ENCODE peak calls at places on chromosomes 3 and 15, in four cellular contexts. Y is K562, G is HepG2, A is GM12878. X is an unnamed sample. For H3K9me3, the result is how much of the 10 kb centered on the place peaks cover.

GRCh38 chr15:69613182-69613581 is 160.6 kb downstream of the RPLP1 start:
- DNase-seq in Y (no peak), G (no peak), A (no peak), X (no peak)

GRCh38 chr3:147462856-147463255 is 53.7 kb downstream of the ZIC1 start:
- DNase-seq in A (no peak), Y (no peak), G (no peak), X (no peak)

GRCh38 chr3:13556214-13556613 is 7.3 kb downstream of the FBLN2 start:
- DNase-seq in A (no peak), G (no peak), Y (no peak), X (no peak)

GRCh38 chr3:140953028-140953960 is 11.7 kb downstream of the SLC25A36 start:
- DNase-seq in G (no peak), Y (peak), A (no peak), X (no peak)

GRCh38 chr3:45154641-45155147 is 8.5 kb upstream of the CDCP1 start:
- DNase-seq in A (no peak), Y (no peak), G (no peak), X (no peak)

GRCh38 chr3:173396191-173397041 is 1.1 kb upstream of the NLGN1 start:
- DNase-seq in Y (no peak), A (no peak), G (no peak), X (no peak)

GRCh38 chr3:108524547-108524946 is 14.2 kb upstream of the MYH15 start:
- DNase-seq in A (no peak), Y (no peak), G (no peak), X (no peak)

GRCh38 chr3:40191850-40192448 is 117.6 kb upstream of the EIF1B start:
- DNase-seq in G (peak), A (no peak), Y (peak), X (peak)

GRCh38 chr3:187746479-187747335 is 1.4 kb upstream of the BCL6 start:
- DNase-seq in G (no peak), A (no peak), Y (peak), X (no peak)

GRCh38 chr3:16364323-16364722 is 99.3 kb downstream of the OXNAD1 start:
- DNase-seq in A (no peak), Y (no peak), G (no peak), X (no peak)

GRCh38 chr3:13717222-13717573 is 162.7 kb downstream of the WNT7A start:
- DNase-seq in A (no peak), Y (no peak), G (no peak), X (no peak)

GRCh38 chr3:119582178-119582577 is 2.9 kb downstream of the ADPRH start:
- DNase-seq in Y (no peak), A (no peak), G (no peak), X (no peak)

GRCh38 chr3:190739726-190740230 is 122.7 kb downstream of the GMNC start:
- DNase-seq in Y (no peak), A (no peak), G (no peak), X (no peak)

GRCh38 chr3:185959609-185960517 is 22.0 kb upstream of the TRA2B start:
- DNase-seq in A (no peak), Y (peak), G (peak), X (no peak)

GRCh38 chr3:45412731-45413130 is 24.4 kb downstream of the LARS2 start:
- DNase-seq in A (no peak), G (no peak), Y (no peak), X (no peak)

GRCh38 chr3:45538641-45538986 is 55.9 kb upstream of the LIMD1 start:
- DNase-seq in Y (no peak), A (no peak), G (no peak), X (no peak)

GRCh38 chr3:193809106-193809505 is 216.1 kb downstream of the OPA1 start:
- DNase-seq in Y (no peak), A (no peak), G (no peak), X (no peak)

GRCh38 chr3:133812872-133813271 is 7.3 kb downstream of the SRPRB start:
- DNase-seq in A (no peak), Y (no peak), G (no peak), X (no peak)

GRCh38 chr15:31280831-31281216 is 45.8 kb upstream of the KLF13 start:
- DNase-seq in Y (no peak), G (no peak), A (no peak), X (no peak)

GRCh38 chr15:62606376-62607164 is 436.0 kb upstream of the TPM1 start:
- DNase-seq in Y (no peak), G (no peak), A (no peak), X (peak)

GRCh38 chr3:39269528-39269927 is 10.3 kb downstream of the CX3CR1 start:
- DNase-seq in Y (no peak), G (no peak), A (no peak), X (no peak)

GRCh38 chr3:124834723-124835718 is 52.1 kb downstream of the ITGB5 start:
- DNase-seq in A (peak), Y (peak), G (peak), X (peak)

GRCh38 chr3:166608132-166608531 is 770.9 kb upstream of the BCHE start:
- DNase-seq in A (no peak), G (no peak), Y (no peak), X (no peak)

GRCh38 chr3:69250014-69250413 is 127.6 kb upstream of the LMOD3 start:
- DNase-seq in G (no peak), A (no peak), Y (peak), X (no peak)

GRCh38 chr15:85562824-85563223 is 182.4 kb downstream of the AKAP13 start:
- DNase-seq in G (no peak), Y (no peak), A (no peak), X (no peak)

GRCh38 chr3:11950576-11950975 is 53.6 kb upstream of the SYN2 start:
- DNase-seq in Y (no peak), G (no peak), A (no peak), X (no peak)

GRCh38 chr3:102053375-102053989 is 204.2 kb downstream of the NFKBIZ start:
- DNase-seq in Y (no peak), G (no peak), A (no peak), X (no peak)

GRCh38 chr3:163878396-163878795 is 1199.9 kb downstream of the SI start:
- DNase-seq in Y (no peak), A (no peak), G (no peak), X (no peak)

GRCh38 chr3:114155370-114155821 is 23.5 kb downstream of the DRD3 start:
- DNase-seq in Y (peak), G (peak), A (no peak), X (peak)

GRCh38 chr3:123295171-123295900 is 93.6 kb downstream of the SEC22A start:
- DNase-seq in Y (no peak), A (no peak), G (no peak), X (no peak)

GRCh38 chr15:30859091-30859874 is 44.4 kb upstream of the FAN1 start:
- DNase-seq in Y (peak), A (no peak), G (peak), X (peak)

GRCh38 chr15:32919749-32920414 is 202.1 kb downstream of the GREM1 start:
- DNase-seq in G (no peak), A (no peak), Y (no peak), X (no peak)

GRCh38 chr15:73632670-73633058 is 525 bp downstream of the NPTN start:
- DNase-seq in A (no peak), G (no peak), Y (no peak), X (no peak)

GRCh38 chr3:186931487-186932280 is 1.4 kb downstream of the ST6GAL1 start:
- DNase-seq in A (no peak), Y (peak), G (peak), X (no peak)

GRCh38 chr15:55337160-55337559 is 18.1 kb downstream of the PIGB start:
- DNase-seq in A (no peak), G (no peak), Y (no peak), X (no peak)

GRCh38 chr15:101190196-101190595 is 61.7 kb downstream of the CHSY1 start:
- DNase-seq in A (no peak), G (no peak), Y (no peak), X (no peak)

GRCh38 chr15:29938701-29939340 is 116.6 kb upstream of the TJP1 start:
- DNase-seq in A (no peak), Y (peak), G (peak), X (no peak)

GRCh38 chr3:142279965-142280590 is 54.7 kb upstream of the GK5 start:
- DNase-seq in G (peak), Y (peak), A (peak), X (peak)

DNA sequence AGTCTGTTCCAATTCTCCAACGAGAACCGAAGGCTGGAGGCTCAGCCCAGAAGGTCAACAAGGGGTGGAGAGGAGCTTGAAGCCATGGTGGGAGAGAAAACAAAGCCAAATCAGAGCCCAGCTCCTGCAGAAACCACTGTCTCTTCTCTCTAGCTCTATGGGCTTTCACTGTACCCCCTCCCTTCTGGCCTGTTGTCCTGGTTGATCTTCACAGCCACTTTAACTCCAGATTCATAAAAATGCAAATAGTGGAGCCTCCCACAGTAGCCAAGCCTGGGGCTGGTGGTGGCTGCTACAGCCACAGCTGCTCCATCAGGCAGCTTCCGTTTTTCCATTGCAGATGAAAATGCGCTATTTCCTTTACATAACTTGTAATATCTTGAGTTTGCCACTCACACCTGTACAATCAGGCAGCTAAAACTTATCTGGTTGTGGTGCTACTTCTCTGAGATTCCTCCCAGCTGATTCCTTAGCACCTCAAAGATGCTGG is 20.7 kb upstream of the CAV3 start:
- DNase-seq in Y (no peak), G (no peak), A (no peak), X (no peak)
- TF ChIP-seq JUND in Y (no peak), G (no peak), A (no peak), X (no peak)

DNA sequence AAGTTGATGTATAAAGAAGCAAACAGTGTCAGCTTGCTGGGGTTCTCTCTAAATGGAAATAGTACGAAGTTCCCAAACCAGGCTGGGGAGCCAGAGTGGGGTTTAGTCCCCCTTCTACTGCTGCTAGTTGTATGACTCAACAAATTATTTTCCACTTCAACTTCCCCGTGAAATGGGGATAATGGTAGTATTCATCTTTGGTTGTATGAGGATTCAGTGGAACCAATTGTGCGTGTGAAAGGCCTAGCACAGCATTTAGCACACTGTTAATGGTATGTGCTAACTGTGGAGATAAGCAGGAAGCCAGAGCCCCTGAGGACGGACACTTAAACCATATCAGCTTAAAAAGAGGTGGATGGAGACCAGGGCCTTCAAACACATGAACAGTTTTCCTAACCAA is 4.2 kb downstream of the SORD start:
- DNase-seq in A (no peak), G (no peak), Y (peak), X (no peak)
- H3K9me3 ChIP-seq in A (under half), G (under half), Y (under half), X (under half)

DNA sequence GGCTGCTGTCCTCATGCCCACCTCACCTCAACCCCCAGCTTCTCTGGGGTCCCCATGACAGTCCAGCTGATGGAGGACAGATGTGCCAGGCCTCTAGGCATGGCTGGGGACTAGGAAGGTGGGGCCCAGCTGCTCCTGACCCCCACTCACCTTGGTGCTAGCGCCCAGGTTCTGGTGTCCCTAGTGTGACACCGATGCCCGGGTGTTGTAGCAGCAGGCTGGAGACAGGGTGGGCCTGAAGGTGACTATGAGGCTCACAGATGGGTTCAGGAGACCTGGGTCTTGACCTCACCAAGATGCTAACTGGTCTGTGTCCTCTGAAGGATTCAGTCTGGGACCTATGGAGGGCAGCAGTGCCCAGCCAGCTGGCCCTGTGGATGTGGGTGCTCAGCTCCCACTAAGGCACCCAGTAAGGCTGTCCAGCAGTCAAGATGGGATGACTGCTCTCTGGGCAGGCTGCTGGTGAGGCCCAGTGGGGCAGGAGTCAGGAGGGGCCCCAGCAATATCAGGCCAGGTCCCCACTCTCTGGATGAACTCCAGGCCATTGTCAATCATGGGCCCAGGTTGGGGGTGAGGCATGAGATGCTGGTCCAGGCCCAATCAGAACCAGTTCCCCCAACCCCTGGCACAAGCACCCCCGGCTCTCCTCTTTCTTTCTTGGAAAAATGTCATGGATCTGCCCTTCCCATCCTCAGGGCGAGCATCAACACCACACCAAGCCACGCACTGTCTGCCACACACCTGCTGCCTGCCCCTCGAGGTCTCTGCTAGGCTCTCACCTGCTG is 33.0 kb downstream of the ALDH1L1 start:
- DNase-seq in A (no peak), G (no peak), Y (no peak), X (no peak)
- TF ChIP-seq JUND in A (no peak), G (no peak), Y (no peak), X (no peak)

DNA sequence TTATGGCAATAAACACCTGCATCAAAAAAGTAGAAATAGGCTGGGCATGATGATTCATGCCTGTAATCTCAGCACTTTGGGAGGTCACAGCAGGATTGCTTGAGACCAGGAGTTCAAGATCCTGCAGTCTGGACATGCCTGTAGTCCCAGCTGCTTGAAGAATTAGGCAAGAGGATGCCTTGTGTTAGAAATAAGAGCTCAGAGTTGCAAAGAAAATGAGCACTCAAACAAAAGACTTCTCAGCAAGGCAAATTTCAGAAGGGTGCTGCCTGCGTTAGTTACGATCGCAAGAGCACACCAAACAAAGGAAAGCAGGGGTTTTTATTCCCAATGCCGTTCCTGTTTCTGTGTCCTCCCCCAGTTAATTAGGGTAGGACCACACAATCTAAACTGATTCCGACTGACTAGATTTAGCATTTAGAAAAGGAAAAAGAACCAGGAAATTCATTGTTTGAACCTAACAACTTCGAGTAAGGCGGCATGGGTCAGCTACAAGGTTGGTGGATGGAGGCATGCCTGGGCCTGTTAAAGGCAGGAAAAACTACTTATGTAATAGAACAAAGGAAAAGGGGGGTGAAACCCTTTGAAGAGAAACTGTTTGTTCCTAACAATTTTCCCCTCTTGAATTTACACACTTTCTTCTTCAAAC is 55.5 kb downstream of the DLG1 start:
- DNase-seq in G (no peak), Y (no peak), A (no peak), X (no peak)
- H3K9me3 ChIP-seq in G (under half), Y (under half), A (under half), X (under half)

GRCh38 chr3:118526758-118527526 is 507.7 kb downstream of the IGSF11 start:
- DNase-seq in G (no peak), A (peak), Y (no peak), X (no peak)
- TF ChIP-seq JUND in G (no peak), A (no peak), Y (no peak), X (no peak)

DNA sequence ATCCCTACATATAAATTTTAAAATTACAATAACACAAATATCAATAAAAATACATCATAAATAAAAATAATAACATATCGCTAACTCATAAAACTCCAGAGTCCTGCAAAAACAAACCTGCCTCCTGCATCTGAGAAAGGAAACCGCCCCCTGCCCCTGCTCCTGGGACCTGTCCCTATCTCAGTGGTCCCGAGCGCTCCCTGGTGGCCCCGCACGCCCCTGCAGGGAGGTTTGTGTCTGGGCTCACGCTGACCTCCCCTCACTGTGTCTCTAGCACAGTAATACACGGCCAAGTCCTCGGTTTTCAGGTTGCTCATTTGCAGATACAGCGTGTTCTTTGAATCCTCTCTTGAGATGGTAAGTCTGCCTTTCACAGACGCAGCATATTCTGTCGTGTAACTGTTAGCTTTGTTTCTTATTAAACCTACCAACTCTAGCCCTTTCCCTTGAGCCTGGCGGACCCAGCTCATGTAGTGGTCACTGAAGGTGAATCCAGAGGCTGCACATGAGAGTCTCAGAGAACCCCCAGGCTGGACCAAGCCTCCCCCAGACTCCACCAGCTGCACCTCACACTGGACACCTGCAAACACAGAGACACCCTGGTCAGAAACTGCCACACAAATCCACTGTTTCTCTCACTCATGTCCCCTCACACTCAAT is 554.1 kb downstream of the GOLGA6L6 start:
- DNase-seq in Y (peak), G (peak), A (no peak), X (no peak)
- H3K9me3 ChIP-seq in Y (under half), G (under half), A (under half), X (under half)

GRCh38 chr15:52680041-52680391 is 828 bp upstream of the ATOSA start:
- DNase-seq in G (no peak), Y (peak), A (no peak), X (no peak)
- TF ChIP-seq JUND in G (no peak), Y (no peak), A (no peak), X (no peak)

GRCh38 chr15:22258402-22259150 is 178.2 kb downstream of the OR4M2 start:
- DNase-seq in Y (no peak), A (no peak), G (no peak), X (no peak)
- H3K9me3 ChIP-seq in Y (under half), A (under half), G (under half), X (under half)

GRCh38 chr3:183158552-183159006 is 4.0 kb downstream of the LAMP3 start:
- DNase-seq in Y (peak), G (no peak), A (peak), X (no peak)

GRCh38 chr3:183160616-183161015 is 1.9 kb downstream of the LAMP3 start:
- DNase-seq in A (no peak), G (no peak), Y (no peak), X (no peak)

GRCh38 chr3:183158113-183158512 is 4.4 kb downstream of the LAMP3 start:
- DNase-seq in Y (no peak), A (no peak), G (no peak), X (no peak)

GRCh38 chr3:183161552-183162345 is 785 bp downstream of the LAMP3 start:
- DNase-seq in G (no peak), Y (no peak), A (peak), X (no peak)

DNA sequence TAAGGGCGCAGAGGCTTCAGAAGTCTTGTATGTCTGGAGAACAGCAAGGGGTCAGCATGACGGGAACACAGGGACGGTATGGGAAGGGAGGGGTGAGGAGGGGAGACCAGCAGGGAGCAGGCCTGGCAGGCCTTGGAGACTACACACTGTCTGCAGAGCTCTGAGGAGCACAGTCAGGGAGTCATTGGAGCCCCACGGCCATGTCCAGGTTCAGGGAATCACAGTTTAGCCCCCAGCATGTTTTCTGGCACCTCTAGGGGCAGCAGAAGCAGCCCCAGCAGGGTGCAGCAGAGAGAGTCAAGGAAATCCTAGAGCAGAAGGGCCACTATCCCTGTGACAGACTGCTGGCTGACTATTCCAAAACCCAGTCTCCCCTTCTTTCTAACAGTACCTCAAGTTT is 3.2 kb downstream of the LAMP3 start:
- DNase-seq in A (no peak), Y (peak), G (no peak), X (no peak)
- TF ChIP-seq JUND in A (no peak), Y (no peak), G (no peak), X (no peak)

X was measured in HCT116.